ENCODE peak calls at places on chromosome 22, in ten cellular contexts. X is brain microvascular endothelial cell, I is cardiac muscle cell, H is tibial artery, J is GM04504, Y is nucleus accumbens, C is SK-N-SH, U is MM.1S, A is dermis microvascular lymphatic vessel endothelial cell, N is A549. E is an unnamed sample.

GRCh38 chr22:49291169-49291568 is 536.5 kb downstream of the BRD1 start:
- DNase-seq in X (no peak), I (no peak), H (peak; percentile 5), J (no peak), Y (no peak), C (no peak), U (no peak), A (no peak), N (no peak), E (no peak)

GRCh38 chr22:27456696-27457503 is 344.7 kb downstream of the MN1 start:
- DNase-seq in X (peak; percentile 93), I (no peak), H (no peak), J (peak; percentile 79), Y (no peak), C (no peak), U (no peak), A (peak; percentile 67), N (peak; percentile 57), E (no peak)

GRCh38 chr22:32245042-32245441 is 10.1 kb downstream of the SLC5A4 start:
- DNase-seq in X (no peak), I (no peak), H (no peak), J (no peak), Y (no peak), C (no peak), U (no peak), A (no peak), N (peak; percentile 18), E (no peak)

GRCh38 chr22:29369460-29369859 is 18.9 kb downstream of the AP1B1 start:
- DNase-seq in X (peak; percentile 85), I (no peak), H (peak; percentile 81), J (no peak), Y (peak; percentile 75), C (no peak), U (no peak), A (peak; percentile 92), N (no peak), E (peak; percentile 47)

GRCh38 chr22:28894320-28894719 is 10.9 kb downstream of the ZNRF3 start:
- DNase-seq in X (no peak), I (no peak), H (no peak), J (no peak), Y (peak; percentile 31), C (no peak), U (no peak), A (no peak), N (no peak), E (no peak)

GRCh38 chr22:50092342-50092741 is 2.5 kb downstream of the MOV10L1 start:
- DNase-seq in X (no peak), I (no peak), H (no peak), J (no peak), Y (no peak), C (no peak), U (no peak), A (no peak), N (no peak), E (no peak)

GRCh38 chr22:39967103-39967829 is 7.1 kb downstream of the TMA7B start:
- DNase-seq in X (peak; percentile 40), I (no peak), H (no peak), J (no peak), Y (no peak), C (peak; percentile 22), U (no peak), A (peak; percentile 71), N (peak; percentile 11), E (no peak)

GRCh38 chr22:23904855-23905254 is 10.7 kb downstream of the MIF start:
- DNase-seq in X (no peak), I (no peak), H (no peak), J (no peak), Y (peak; percentile 85), C (no peak), U (peak; percentile 13), A (no peak), N (no peak), E (no peak)

GRCh38 chr22:49827307-49827852 is 293 bp downstream of the BRD1 start:
- DNase-seq in X (no peak), I (peak; percentile 54), H (no peak), J (no peak), Y (no peak), C (peak; percentile 77), U (peak; percentile 11), A (peak; percentile 27), N (no peak), E (no peak)

GRCh38 chr22:19497245-19497644 is 17.5 kb downstream of the CDC45 start:
- DNase-seq in X (peak; percentile 96), I (no peak), H (no peak), J (no peak), Y (no peak), C (no peak), U (no peak), A (peak; percentile 88), N (no peak), E (no peak)

GRCh38 chr22:49216579-49216978 is 611.1 kb downstream of the BRD1 start:
- DNase-seq in X (no peak), I (no peak), H (peak; percentile 2), J (no peak), Y (no peak), C (no peak), U (no peak), A (no peak), N (no peak), E (no peak)